ENCODE peak calls at places on chromosomes 6 and 20, in six cellular contexts. One of them, this sample, is unnamed.

GRCh38 chr6:101509556-101509955 is 116.0 kb downstream of the GRIK2 start:
- DNase-seq in dorsolateral prefrontal cortex: no peak
- DNase-seq in effector CD4-positive, alpha-beta T cell: no peak
- DNase-seq in central memory CD4-positive, alpha-beta T cell: no peak
- DNase-seq in astrocyte of the cerebellum: no peak
- DNase-seq in type B pancreatic cell: no peak
- DNase-seq in this sample: no peak

GRCh38 chr6:25652007-25652515 is at the start of gene SCGN:
- DNase-seq in effector CD4-positive, alpha-beta T cell: peak
- DNase-seq in dorsolateral prefrontal cortex: peak
- DNase-seq in type B pancreatic cell: peak
- DNase-seq in astrocyte of the cerebellum: peak
- DNase-seq in central memory CD4-positive, alpha-beta T cell: no peak
- DNase-seq in this sample: peak

GRCh38 chr6:151482290-151482689 is 11.5 kb upstream of the CCDC170 start:
- DNase-seq in central memory CD4-positive, alpha-beta T cell: peak
- DNase-seq in effector CD4-positive, alpha-beta T cell: no peak
- DNase-seq in astrocyte of the cerebellum: no peak
- DNase-seq in type B pancreatic cell: no peak
- DNase-seq in dorsolateral prefrontal cortex: no peak
- DNase-seq in this sample: no peak

GRCh38 chr6:13355043-13355945 is 27.0 kb upstream of the TBC1D7 start:
- DNase-seq in central memory CD4-positive, alpha-beta T cell: peak
- DNase-seq in effector CD4-positive, alpha-beta T cell: no peak
- DNase-seq in dorsolateral prefrontal cortex: no peak
- DNase-seq in astrocyte of the cerebellum: peak
- DNase-seq in type B pancreatic cell: no peak
- DNase-seq in this sample: no peak

GRCh38 chr20:19935842-19936241 is 81.3 kb upstream of the NAA20 start:
- DNase-seq in dorsolateral prefrontal cortex: no peak
- DNase-seq in astrocyte of the cerebellum: no peak
- DNase-seq in effector CD4-positive, alpha-beta T cell: no peak
- DNase-seq in central memory CD4-positive, alpha-beta T cell: no peak
- DNase-seq in type B pancreatic cell: no peak
- DNase-seq in this sample: peak

GRCh38 chr6:37206674-37207073 is 36.7 kb downstream of the PIM1 start:
- DNase-seq in effector CD4-positive, alpha-beta T cell: no peak
- DNase-seq in astrocyte of the cerebellum: no peak
- DNase-seq in type B pancreatic cell: no peak
- DNase-seq in central memory CD4-positive, alpha-beta T cell: no peak
- DNase-seq in dorsolateral prefrontal cortex: no peak
- DNase-seq in this sample: no peak

GRCh38 chr20:4014031-4014474 is 1.3 kb downstream of the RNF24 start:
- DNase-seq in central memory CD4-positive, alpha-beta T cell: peak
- DNase-seq in dorsolateral prefrontal cortex: no peak
- DNase-seq in effector CD4-positive, alpha-beta T cell: no peak
- DNase-seq in astrocyte of the cerebellum: peak
- DNase-seq in type B pancreatic cell: no peak
- DNase-seq in this sample: no peak

GRCh38 chr20:58017970-58018530 is 210.4 kb downstream of the ANKRD60 start:
- DNase-seq in effector CD4-positive, alpha-beta T cell: no peak
- DNase-seq in central memory CD4-positive, alpha-beta T cell: no peak
- DNase-seq in dorsolateral prefrontal cortex: no peak
- DNase-seq in astrocyte of the cerebellum: no peak
- DNase-seq in type B pancreatic cell: peak
- DNase-seq in this sample: no peak

GRCh38 chr20:17896247-17896723 is 72.3 kb downstream of the SNX5 start:
- DNase-seq in dorsolateral prefrontal cortex: no peak
- DNase-seq in astrocyte of the cerebellum: no peak
- DNase-seq in effector CD4-positive, alpha-beta T cell: no peak
- DNase-seq in central memory CD4-positive, alpha-beta T cell: no peak
- DNase-seq in type B pancreatic cell: no peak
- DNase-seq in this sample: no peak

GRCh38 chr6:41559655-41560439 is 13.7 kb downstream of the FOXP4 start:
- DNase-seq in type B pancreatic cell: no peak
- DNase-seq in effector CD4-positive, alpha-beta T cell: no peak
- DNase-seq in central memory CD4-positive, alpha-beta T cell: no peak
- DNase-seq in dorsolateral prefrontal cortex: no peak
- DNase-seq in astrocyte of the cerebellum: no peak
- DNase-seq in this sample: no peak

GRCh38 chr6:170165501-170166117 is 125.3 kb downstream of the DLL1 start:
- DNase-seq in effector CD4-positive, alpha-beta T cell: no peak
- DNase-seq in type B pancreatic cell: no peak
- DNase-seq in dorsolateral prefrontal cortex: peak
- DNase-seq in central memory CD4-positive, alpha-beta T cell: no peak
- DNase-seq in astrocyte of the cerebellum: no peak
- DNase-seq in this sample: no peak

GRCh38 chr6:157099912-157100593 is 223.3 kb downstream of the TMEM242 start:
- DNase-seq in dorsolateral prefrontal cortex: no peak
- DNase-seq in astrocyte of the cerebellum: no peak
- DNase-seq in central memory CD4-positive, alpha-beta T cell: peak
- DNase-seq in type B pancreatic cell: no peak
- DNase-seq in effector CD4-positive, alpha-beta T cell: peak
- DNase-seq in this sample: no peak

GRCh38 chr6:20197251-20197650 is 15.0 kb downstream of the MBOAT1 start:
- DNase-seq in type B pancreatic cell: no peak
- DNase-seq in dorsolateral prefrontal cortex: no peak
- DNase-seq in astrocyte of the cerebellum: no peak
- DNase-seq in effector CD4-positive, alpha-beta T cell: no peak
- DNase-seq in central memory CD4-positive, alpha-beta T cell: no peak
- DNase-seq in this sample: no peak

GRCh38 chr6:139577124-139577800 is 202.8 kb upstream of the CITED2 start:
- DNase-seq in type B pancreatic cell: no peak
- DNase-seq in astrocyte of the cerebellum: no peak
- DNase-seq in central memory CD4-positive, alpha-beta T cell: no peak
- DNase-seq in dorsolateral prefrontal cortex: no peak
- DNase-seq in effector CD4-positive, alpha-beta T cell: no peak
- DNase-seq in this sample: no peak

GRCh38 chr6:36544228-36544627 is 3.1 kb downstream of the STK38 start:
- DNase-seq in type B pancreatic cell: no peak
- DNase-seq in central memory CD4-positive, alpha-beta T cell: peak
- DNase-seq in dorsolateral prefrontal cortex: no peak
- DNase-seq in effector CD4-positive, alpha-beta T cell: peak
- DNase-seq in astrocyte of the cerebellum: no peak
- DNase-seq in this sample: no peak

GRCh38 chr6:84902354-84902928 is 138.0 kb upstream of the TBX18 start:
- DNase-seq in dorsolateral prefrontal cortex: no peak
- DNase-seq in central memory CD4-positive, alpha-beta T cell: no peak
- DNase-seq in effector CD4-positive, alpha-beta T cell: peak
- DNase-seq in type B pancreatic cell: no peak
- DNase-seq in astrocyte of the cerebellum: no peak
- DNase-seq in this sample: no peak